ENCODE peak calls at places on chromosomes 7 and 10, in seven cellular contexts. One of them, this sample, is unnamed. For H3K36me3 and H3K4me1, the result is how much of the 10 kb centered on the place peaks cover.

GRCh38 chr10:113492181-113492580 is 60.7 kb upstream of the HABP2 start:
- DNase-seq in HCT116: no peak
- DNase-seq in esophagus muscularis mucosa: no peak
- DNase-seq in BE2C: no peak
- DNase-seq in lung: no peak
- DNase-seq in OCI-LY7: no peak
- DNase-seq in sigmoid colon: no peak
- DNase-seq in this sample: no peak

GRCh38 chr10:131000737-131001136 is 310.8 kb downstream of the TCERG1L start:
- DNase-seq in lung: peak
- DNase-seq in OCI-LY7: no peak
- DNase-seq in BE2C: no peak
- DNase-seq in sigmoid colon: no peak
- DNase-seq in esophagus muscularis mucosa: no peak
- DNase-seq in HCT116: no peak
- DNase-seq in this sample: no peak

GRCh38 chr10:86899670-86900276 is 57.6 kb downstream of the MMRN2 start:
- DNase-seq in lung: peak
- DNase-seq in BE2C: peak
- DNase-seq in HCT116: peak
- DNase-seq in esophagus muscularis mucosa: peak
- DNase-seq in OCI-LY7: peak
- DNase-seq in sigmoid colon: peak
- DNase-seq in this sample: peak

GRCh38 chr7:106187613-106188350 is 75.7 kb upstream of the SYPL1 start:
- DNase-seq in esophagus muscularis mucosa: no peak
- DNase-seq in BE2C: no peak
- DNase-seq in sigmoid colon: no peak
- DNase-seq in OCI-LY7: no peak
- DNase-seq in lung: no peak
- DNase-seq in HCT116: no peak
- DNase-seq in this sample: no peak

GRCh38 chr7:55335151-55335550 is 30.0 kb upstream of the LANCL2 start:
- DNase-seq in sigmoid colon: no peak
- DNase-seq in BE2C: no peak
- DNase-seq in OCI-LY7: no peak
- DNase-seq in lung: no peak
- DNase-seq in HCT116: no peak
- DNase-seq in esophagus muscularis mucosa: peak
- DNase-seq in this sample: no peak

GRCh38 chr7:94594882-94595281 is 61.1 kb downstream of the SGCE start:
- DNase-seq in sigmoid colon: no peak
- DNase-seq in esophagus muscularis mucosa: no peak
- DNase-seq in HCT116: no peak
- DNase-seq in OCI-LY7: no peak
- DNase-seq in lung: no peak
- DNase-seq in BE2C: no peak
- DNase-seq in this sample: no peak

GRCh38 chr7:143279186-143280098 is 5.3 kb upstream of the TMEM139 start:
- DNase-seq in BE2C: no peak
- DNase-seq in esophagus muscularis mucosa: no peak
- DNase-seq in HCT116: no peak
- DNase-seq in OCI-LY7: no peak
- DNase-seq in sigmoid colon: no peak
- DNase-seq in lung: peak
- DNase-seq in this sample: peak

GRCh38 chr10:30985552-30985951 is 46.1 kb downstream of the ZNF438 start:
- DNase-seq in lung: no peak
- DNase-seq in HCT116: peak
- DNase-seq in sigmoid colon: no peak
- DNase-seq in BE2C: no peak
- DNase-seq in esophagus muscularis mucosa: no peak
- DNase-seq in OCI-LY7: no peak
- DNase-seq in this sample: no peak

GRCh38 chr10:69865450-69865849 is 63.7 kb downstream of the COL13A1 start:
- DNase-seq in OCI-LY7: no peak
- DNase-seq in sigmoid colon: no peak
- DNase-seq in lung: no peak
- DNase-seq in esophagus muscularis mucosa: no peak
- DNase-seq in HCT116: no peak
- DNase-seq in BE2C: no peak
- DNase-seq in this sample: no peak

GRCh38 chr7:10779465-10780399 is 193.9 kb upstream of the PHF14 start:
- DNase-seq in BE2C: no peak
- DNase-seq in esophagus muscularis mucosa: no peak
- DNase-seq in OCI-LY7: no peak
- DNase-seq in lung: no peak
- DNase-seq in HCT116: no peak
- DNase-seq in sigmoid colon: no peak
- DNase-seq in this sample: no peak

GRCh38 chr10:1185911-1186692 is 129.9 kb downstream of the WDR37 start:
- DNase-seq in BE2C: no peak
- DNase-seq in lung: no peak
- DNase-seq in HCT116: no peak
- DNase-seq in sigmoid colon: peak
- DNase-seq in esophagus muscularis mucosa: no peak
- DNase-seq in OCI-LY7: no peak
- DNase-seq in this sample: no peak

GRCh38 chr10:6958254-6958653 is 378.2 kb upstream of the PRKCQ start:
- DNase-seq in sigmoid colon: no peak
- DNase-seq in lung: no peak
- DNase-seq in OCI-LY7: peak
- DNase-seq in BE2C: no peak
- DNase-seq in esophagus muscularis mucosa: no peak
- DNase-seq in HCT116: no peak
- DNase-seq in this sample: no peak

GRCh38 chr7:143410523-143411004 is 1.9 kb upstream of the EPHA1 start:
- DNase-seq in HCT116: no peak
- DNase-seq in lung: no peak
- DNase-seq in sigmoid colon: peak
- DNase-seq in esophagus muscularis mucosa: no peak
- DNase-seq in OCI-LY7: no peak
- DNase-seq in BE2C: no peak
- DNase-seq in this sample: no peak

GRCh38 chr7:82388138-82388537 is 55.4 kb downstream of the CACNA2D1 start:
- DNase-seq in lung: no peak
- DNase-seq in BE2C: no peak
- DNase-seq in esophagus muscularis mucosa: no peak
- DNase-seq in HCT116: no peak
- DNase-seq in OCI-LY7: no peak
- DNase-seq in sigmoid colon: no peak
- DNase-seq in this sample: no peak

GRCh38 chr7:82393821-82394220 is 49.8 kb downstream of the CACNA2D1 start:
- DNase-seq in lung: no peak
- DNase-seq in BE2C: no peak
- DNase-seq in sigmoid colon: no peak
- DNase-seq in OCI-LY7: no peak
- DNase-seq in esophagus muscularis mucosa: no peak
- DNase-seq in HCT116: no peak
- DNase-seq in this sample: no peak

GRCh38 chr7:82384779-82385178 is 58.8 kb downstream of the CACNA2D1 start:
- DNase-seq in sigmoid colon: no peak
- DNase-seq in esophagus muscularis mucosa: no peak
- DNase-seq in HCT116: no peak
- DNase-seq in OCI-LY7: no peak
- DNase-seq in lung: no peak
- DNase-seq in BE2C: no peak
- DNase-seq in this sample: no peak

GRCh38 chr7:82395147-82395546 is 48.4 kb downstream of the CACNA2D1 start:
- DNase-seq in BE2C: no peak
- DNase-seq in HCT116: no peak
- DNase-seq in esophagus muscularis mucosa: no peak
- DNase-seq in sigmoid colon: no peak
- DNase-seq in OCI-LY7: no peak
- DNase-seq in lung: no peak
- DNase-seq in this sample: no peak

DNA sequence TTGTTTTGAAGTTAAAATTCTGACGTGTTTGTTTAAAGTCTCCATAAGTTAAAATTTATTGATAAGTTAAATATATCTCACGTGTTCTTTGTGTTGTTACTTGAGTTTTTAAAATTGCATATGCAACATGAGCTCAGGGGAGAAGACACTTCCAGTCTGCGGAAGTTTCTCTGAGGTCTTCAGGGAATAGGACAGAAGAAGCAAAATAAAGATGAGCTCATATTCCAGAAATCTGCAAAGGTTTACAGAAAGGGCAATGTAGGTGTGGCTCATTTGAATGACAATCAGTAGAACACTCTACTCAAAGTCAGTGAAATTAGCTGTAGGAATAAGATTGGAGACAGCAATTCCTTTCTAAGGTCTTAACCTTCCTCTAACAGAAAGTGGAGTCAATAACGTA is 53.7 kb downstream of the CACNA2D1 start:
- DNase-seq in lung: no peak
- DNase-seq in HCT116: no peak
- DNase-seq in esophagus muscularis mucosa: no peak
- DNase-seq in BE2C: no peak
- DNase-seq in sigmoid colon: no peak
- DNase-seq in OCI-LY7: no peak
- DNase-seq in this sample: no peak
- H3K4me3 ChIP-seq in lung: no peak
- H3K4me3 ChIP-seq in HCT116: no peak
- H3K4me3 ChIP-seq in esophagus muscularis mucosa: no peak
- H3K4me3 ChIP-seq in BE2C: no peak
- H3K4me3 ChIP-seq in sigmoid colon: no peak
- H3K4me3 ChIP-seq in OCI-LY7: no peak
- H3K4me3 ChIP-seq in this sample: no peak

GRCh38 chr7:4755045-4755444 is 20.4 kb upstream of the AP5Z1 start:
- DNase-seq in BE2C: no peak
- DNase-seq in sigmoid colon: no peak
- DNase-seq in HCT116: no peak
- DNase-seq in OCI-LY7: no peak
- DNase-seq in lung: no peak
- DNase-seq in esophagus muscularis mucosa: no peak
- DNase-seq in this sample: no peak
- H3K36me3 ChIP-seq in BE2C: half or more
- H3K36me3 ChIP-seq in sigmoid colon: half or more
- H3K36me3 ChIP-seq in HCT116: under half
- H3K36me3 ChIP-seq in OCI-LY7: half or more
- H3K36me3 ChIP-seq in lung: under half
- H3K36me3 ChIP-seq in esophagus muscularis mucosa: half or more
- H3K36me3 ChIP-seq in this sample: under half

GRCh38 chr10:80268266-80268665 is 21.2 kb downstream of the MAT1A start:
- DNase-seq in lung: no peak
- DNase-seq in sigmoid colon: no peak
- DNase-seq in BE2C: no peak
- DNase-seq in esophagus muscularis mucosa: no peak
- DNase-seq in HCT116: no peak
- DNase-seq in OCI-LY7: no peak
- DNase-seq in this sample: no peak
- H3K4me1 ChIP-seq in lung: under half
- H3K4me1 ChIP-seq in sigmoid colon: under half
- H3K4me1 ChIP-seq in BE2C: under half
- H3K4me1 ChIP-seq in esophagus muscularis mucosa: under half
- H3K4me1 ChIP-seq in HCT116: under half
- H3K4me1 ChIP-seq in OCI-LY7: under half
- H3K4me1 ChIP-seq in this sample: under half

GRCh38 chr7:96237040-96237439 is 84.9 kb downstream of the SLC25A13 start:
- DNase-seq in BE2C: no peak
- DNase-seq in HCT116: no peak
- DNase-seq in OCI-LY7: no peak
- DNase-seq in esophagus muscularis mucosa: no peak
- DNase-seq in sigmoid colon: no peak
- DNase-seq in lung: no peak
- DNase-seq in this sample: no peak
- H3K4me3 ChIP-seq in BE2C: no peak
- H3K4me3 ChIP-seq in HCT116: no peak
- H3K4me3 ChIP-seq in OCI-LY7: no peak
- H3K4me3 ChIP-seq in esophagus muscularis mucosa: no peak
- H3K4me3 ChIP-seq in sigmoid colon: no peak
- H3K4me3 ChIP-seq in lung: no peak
- H3K4me3 ChIP-seq in this sample: no peak